ENCODE peak calls at places on chromosomes 7 and 10, in seven cellular contexts. P is RWPE2, V is heart left ventricle, M is heart right ventricle, W is PC-3, U is pancreas, L is gastrocnemius medialis. Q is an unnamed sample. For H3K9me3, the result is how much of the 10 kb centered on the place peaks cover.

GRCh38 chr10:99431190-99431549 is 746 bp upstream of the GOT1 start:
- ATAC-seq in P (peak), V (peak), M (peak), W (peak), U (peak), L (peak), Q (peak)

GRCh38 chr10:78433063-78433717 is 399.5 kb downstream of the RPS24 start:
- ATAC-seq in P (no peak), V (peak), M (peak), W (peak), U (no peak), L (no peak), Q (peak)

GRCh38 chr10:50334273-50334672 is 83.0 kb upstream of the ASAH2 start:
- ATAC-seq in P (no peak), V (no peak), M (no peak), W (peak), U (no peak), L (no peak), Q (no peak)

GRCh38 chr7:15723840-15724239 is 37.4 kb upstream of the MEOX2 start:
- ATAC-seq in P (no peak), V (no peak), M (no peak), W (no peak), U (no peak), L (no peak), Q (no peak)

GRCh38 chr7:4613855-4614548 is 68.1 kb upstream of the FOXK1 start:
- ATAC-seq in P (peak), V (peak), M (peak), W (no peak), U (peak), L (peak), Q (peak)

GRCh38 chr10:48358162-48358561 is 51.7 kb downstream of the MAPK8 start:
- ATAC-seq in P (no peak), V (no peak), M (no peak), W (no peak), U (no peak), L (no peak), Q (no peak)

GRCh38 chr7:92634125-92634710 is 44.0 kb upstream of the FAM133B start:
- ATAC-seq in P (no peak), V (no peak), M (no peak), W (no peak), U (no peak), L (no peak), Q (no peak)

GRCh38 chr7:96629884-96630283 is 79.8 kb downstream of the SEM1 start:
- ATAC-seq in P (no peak), V (no peak), M (no peak), W (no peak), U (no peak), L (no peak), Q (no peak)

GRCh38 chr10:7817576-7817975 is 729 bp upstream of the TAF3 start:
- ATAC-seq in P (no peak), V (no peak), M (no peak), W (no peak), U (peak), L (no peak), Q (no peak)

GRCh38 chr7:134084488-134085144 is 42.5 kb upstream of the LRGUK start:
- ATAC-seq in P (no peak), V (peak), M (no peak), W (no peak), U (no peak), L (peak), Q (peak)

GRCh38 chr10:90417056-90417455 is 440.8 kb downstream of the HTR7 start:
- ATAC-seq in P (peak), V (no peak), M (no peak), W (no peak), U (no peak), L (no peak), Q (no peak)

DNA sequence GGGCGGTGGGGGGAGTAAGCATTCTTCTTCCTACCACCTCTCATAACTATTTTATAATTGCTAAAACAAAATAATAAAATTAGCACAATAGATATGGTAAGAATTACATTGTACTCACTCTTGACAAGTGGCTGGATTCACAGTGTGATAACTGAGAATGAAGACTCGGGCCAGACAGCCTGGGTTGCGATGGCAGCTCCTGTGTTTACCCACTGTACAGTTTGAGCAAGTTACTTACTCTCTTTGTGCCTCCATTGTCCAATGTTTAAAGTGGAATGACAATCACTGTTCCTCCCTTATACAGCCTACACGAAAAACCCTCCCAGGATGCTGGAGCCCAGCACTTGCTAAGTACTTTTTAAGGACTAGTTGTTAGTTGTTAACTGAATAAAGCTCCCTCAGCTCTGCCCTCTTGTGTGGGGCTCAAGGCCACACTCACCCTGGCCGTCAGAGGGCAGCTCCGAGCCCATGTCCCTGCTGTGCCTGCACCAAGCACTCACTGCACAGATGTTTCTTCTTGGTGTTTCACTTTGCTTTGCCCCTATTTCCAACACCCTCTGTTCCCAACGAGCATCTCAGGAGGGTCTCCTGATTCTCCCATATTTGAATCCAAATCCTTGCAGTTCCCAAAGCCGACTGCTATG is 56.4 kb upstream of the NPS start:
- ATAC-seq in P (peak), V (no peak), M (no peak), W (no peak), U (no peak), L (no peak), Q (no peak)
- TF ChIP-seq CTCF in P (peak), V (no peak), M (no peak), W (peak), U (no peak), L (no peak), Q (no peak)

GRCh38 chr7:157766098-157766497 is 429.3 kb downstream of the DNAJB6 start:
- ATAC-seq in P (no peak), V (no peak), M (no peak), W (no peak), U (no peak), L (no peak), Q (no peak)

GRCh38 chr7:157767466-157767865 is 430.7 kb downstream of the DNAJB6 start:
- ATAC-seq in P (no peak), V (no peak), M (no peak), W (no peak), U (no peak), L (no peak), Q (no peak)

GRCh38 chr7:157769016-157769869 is 432.4 kb downstream of the DNAJB6 start:
- ATAC-seq in P (no peak), V (no peak), M (no peak), W (no peak), U (peak), L (no peak), Q (no peak)

GRCh38 chr7:157769870-157770213 is 433.0 kb downstream of the DNAJB6 start:
- ATAC-seq in P (no peak), V (no peak), M (no peak), W (no peak), U (no peak), L (no peak), Q (no peak)

DNA sequence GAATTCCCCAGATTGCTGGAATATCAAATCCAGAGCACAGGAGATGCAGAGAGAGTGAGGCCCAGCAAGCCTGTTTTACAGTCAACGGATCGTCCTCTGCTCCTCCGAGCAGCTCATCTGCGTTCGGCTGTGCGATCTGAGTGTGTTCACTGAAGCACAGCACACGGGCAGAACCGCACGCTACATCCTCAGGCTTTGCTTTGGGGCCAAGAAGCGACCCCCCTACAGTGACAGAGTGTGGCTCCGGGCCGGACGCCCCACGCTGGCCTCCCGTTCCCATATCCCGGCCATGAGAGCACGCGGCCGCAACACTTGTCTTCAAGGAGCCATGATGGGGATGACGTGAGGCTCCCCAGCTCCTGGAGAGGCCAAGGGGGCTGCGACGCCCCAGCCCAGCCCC is 431.4 kb downstream of the DNAJB6 start:
- ATAC-seq in P (no peak), V (no peak), M (no peak), W (no peak), U (no peak), L (no peak), Q (no peak)
- H3K9me3 ChIP-seq in P (under half), V (under half), M (under half), W (under half), U (under half), L (under half), Q (under half)

GRCh38 chr7:36082910-36083309 is 70.1 kb upstream of the EEPD1 start:
- ATAC-seq in P (no peak), V (no peak), M (no peak), W (no peak), U (no peak), L (no peak), Q (no peak)
- TF ChIP-seq CTCF in P (peak), V (no peak), M (no peak), W (no peak), U (no peak), L (no peak), Q (no peak)

DNA sequence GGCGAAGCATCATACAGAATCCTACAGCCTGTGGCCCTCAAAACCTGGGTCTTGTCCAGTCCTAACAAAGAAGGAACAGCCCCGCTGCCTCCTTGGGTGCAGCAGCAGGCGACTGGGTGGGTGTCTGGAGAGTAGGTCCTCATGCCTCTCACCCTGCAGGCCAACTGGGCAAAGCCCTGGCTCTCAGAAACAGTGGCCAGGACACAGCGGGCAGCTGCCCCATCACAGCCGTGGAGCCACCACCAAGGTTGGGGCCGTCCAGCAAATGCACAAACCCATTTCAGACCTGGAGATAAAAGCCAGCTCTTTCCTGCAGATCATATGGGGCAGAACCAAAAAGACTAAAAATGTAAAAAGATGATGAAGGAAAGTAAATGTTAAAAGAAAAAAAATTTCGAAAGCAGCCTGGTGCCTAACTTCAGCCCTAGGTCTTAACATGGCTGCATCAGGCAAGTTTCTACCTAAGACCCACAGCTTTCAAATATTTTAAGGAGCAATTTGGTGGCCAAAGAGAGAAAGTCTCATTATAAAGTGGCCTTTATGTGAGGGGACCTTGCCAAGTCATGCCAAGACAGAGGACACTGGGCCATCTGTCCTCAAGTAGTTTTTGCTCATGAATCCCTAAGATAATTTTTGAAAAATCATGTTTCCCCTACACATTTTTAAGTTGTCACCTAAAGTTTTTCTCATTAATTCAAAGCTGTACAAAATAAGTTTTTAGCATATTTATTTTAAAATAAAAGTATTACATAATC is 142.1 kb downstream of the PAXIP1 start:
- ATAC-seq in P (no peak), V (no peak), M (no peak), W (no peak), U (no peak), L (no peak), Q (no peak)
- H3K9me3 ChIP-seq in P (under half), V (under half), M (under half), W (under half), U (under half), L (under half), Q (under half)

DNA sequence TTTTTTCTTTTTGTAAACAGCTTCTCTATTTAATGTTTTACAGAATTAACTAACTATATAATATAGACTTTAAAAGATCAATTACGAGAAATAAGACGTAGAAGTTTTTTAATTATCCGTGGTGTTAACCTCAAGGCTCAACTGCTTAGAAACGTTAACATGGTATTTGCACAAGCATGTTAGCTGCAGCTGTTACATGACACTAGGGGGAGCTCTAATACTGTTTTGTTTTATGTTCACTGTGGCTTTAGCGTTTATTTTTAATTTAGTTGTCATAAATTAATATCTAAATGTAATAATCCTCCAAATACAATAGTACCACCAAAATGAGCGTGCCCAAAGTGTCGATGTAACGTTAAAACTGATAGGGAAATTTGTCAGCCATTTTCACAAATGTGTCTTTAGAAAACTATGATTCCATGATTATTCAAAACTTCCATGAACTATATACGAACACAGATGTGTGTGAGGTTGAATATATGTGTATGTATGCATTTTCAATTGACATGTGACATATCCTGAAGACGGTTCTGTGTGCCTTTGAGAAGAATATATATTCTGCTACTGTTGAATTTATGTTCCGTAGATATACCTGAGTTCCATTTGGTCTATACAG is 828.8 kb upstream of the MBL2 start:
- ATAC-seq in P (no peak), V (no peak), M (no peak), W (peak), U (peak), L (no peak), Q (no peak)
- TF ChIP-seq CTCF in P (peak), V (peak), M (peak), W (peak), U (peak), L (no peak), Q (peak)

GRCh38 chr10:42519079-42519478 is 119.3 kb downstream of the ZNF33B start:
- ATAC-seq in P (no peak), V (no peak), M (no peak), W (no peak), U (no peak), L (no peak), Q (no peak)

GRCh38 chr10:42519761-42520460 is 118.5 kb downstream of the ZNF33B start:
- ATAC-seq in P (no peak), V (no peak), M (no peak), W (no peak), U (no peak), L (no peak), Q (no peak)

DNA sequence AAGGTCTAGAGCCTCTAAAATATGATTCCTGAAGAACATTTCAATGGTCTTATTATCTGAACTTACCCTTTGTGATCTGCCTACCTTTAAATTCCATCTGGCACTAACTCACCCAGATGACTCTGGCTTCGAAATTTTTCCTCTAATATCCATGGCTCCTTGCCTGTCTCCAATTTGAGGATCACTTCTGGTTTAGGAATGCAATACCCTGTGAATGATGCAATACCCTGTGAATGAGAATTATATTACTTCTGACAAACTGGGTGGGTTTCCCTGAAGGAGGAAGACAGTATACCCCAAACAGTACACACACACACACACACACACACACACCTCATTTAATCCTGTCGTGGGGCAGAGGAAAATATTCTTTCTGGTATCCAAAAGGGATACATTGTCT is 115.3 kb downstream of the ZNF33B start:
- ATAC-seq in P (no peak), V (no peak), M (no peak), W (no peak), U (no peak), L (no peak), Q (no peak)
- H3K9me3 ChIP-seq in P (under half), V (half or more), M (half or more), W (half or more), U (under half), L (under half), Q (under half)

GRCh38 chr10:61606971-61607907 is 55.5 kb upstream of the CABCOCO1 start:
- ATAC-seq in P (no peak), V (no peak), M (no peak), W (peak), U (no peak), L (no peak), Q (no peak)
- TF ChIP-seq CTCF in P (peak), V (no peak), M (peak), W (peak), U (no peak), L (no peak), Q (no peak)